ENCODE peak calls at places on chromosomes 13 and 19, in five cellular contexts. J is posterior cingulate gyrus; K is stimulated activated CD4-positive, alpha-beta T cell treated with anti-CD3 and anti-CD28 coated beads, Interleukin-2, amount 100 ng/mL, for 48 hours; A is H7; H is astrocyte of the spinal cord. S is an unnamed sample.
A peak's percentile ranks its signal among the peaks of the same experiment; 100 is the strongest.

GRCh38 chr13:27792393-27793218 is at the start of gene GSX1:
- DNase-seq in J (peak; percentile 19), K (peak; percentile 46), A (peak; percentile 92), H (peak; percentile 80), S (no peak)

GRCh38 chr13:26988059-26988769 is 183.4 kb downstream of the USP12 start:
- DNase-seq in J (no peak), K (no peak), A (no peak), H (no peak), S (no peak)

GRCh38 chr19:44653977-44654784 is 10.5 kb downstream of the PVR start:
- DNase-seq in J (peak; percentile 39), K (peak; percentile 64), A (peak; percentile 63), H (peak; percentile 39), S (no peak)

GRCh38 chr13:37412271-37412683 is 186.3 kb downstream of the POSTN start:
- DNase-seq in J (no peak), K (no peak), A (no peak), H (no peak), S (no peak)

GRCh38 chr13:23656637-23657036 is 86.4 kb downstream of the TNFRSF19 start:
- DNase-seq in J (no peak), K (no peak), A (no peak), H (peak; percentile 81), S (no peak)

GRCh38 chr13:51804295-51805172 is 571 bp upstream of the DHRS12 start:
- DNase-seq in J (peak; percentile 36), K (no peak), A (peak; percentile 39), H (no peak), S (peak; percentile 66)

GRCh38 chr19:3975144-3975543 is 4.2 kb upstream of the DAPK3 start:
- DNase-seq in J (no peak), K (no peak), A (no peak), H (no peak), S (no peak)

GRCh38 chr19:30686911-30687566 is 314.9 kb downstream of the ZNF536 start:
- DNase-seq in J (no peak), K (no peak), A (no peak), H (no peak), S (no peak)

GRCh38 chr19:51514866-51515481 is 13.4 kb upstream of the SIGLEC12 start:
- DNase-seq in J (no peak), K (peak; percentile 11), A (peak; percentile 67), H (peak; percentile 45), S (no peak)

GRCh38 chr13:27147530-27148170 is 24.0 kb downstream of the USP12 start:
- DNase-seq in J (no peak), K (no peak), A (no peak), H (peak; percentile 11), S (no peak)

GRCh38 chr13:24632382-24633121 is 47.7 kb upstream of the ATP12A start:
- DNase-seq in J (no peak), K (no peak), A (no peak), H (no peak), S (no peak)

GRCh38 chr19:927044-927706 is 1.3 kb downstream of the ARID3A start:
- DNase-seq in J (no peak), K (no peak), A (peak; percentile 94), H (no peak), S (no peak)

GRCh38 chr19:29383696-29384095 is 142.1 kb upstream of the VSTM2B start:
- DNase-seq in J (no peak), K (no peak), A (peak; percentile 19), H (no peak), S (no peak)

GRCh38 chr19:55241143-55241934 is 12.8 kb upstream of the TMEM86B start:
- DNase-seq in J (no peak), K (no peak), A (no peak), H (no peak), S (no peak)

GRCh38 chr13:27022571-27023311 is 148.9 kb downstream of the USP12 start:
- DNase-seq in J (peak; percentile 21), K (no peak), A (no peak), H (peak; percentile 50), S (peak; percentile 29)

GRCh38 chr13:97934590-97934989 is 18.9 kb upstream of the IPO5 start:
- DNase-seq in J (no peak), K (no peak), A (no peak), H (no peak), S (no peak)

GRCh38 chr13:110634558-110634957 is 19.2 kb downstream of the NAXD start:
- DNase-seq in J (no peak), K (no peak), A (peak; percentile 46), H (peak; percentile 90), S (no peak)

GRCh38 chr19:32318884-32319520 is 26.4 kb upstream of the ZNF507 start:
- DNase-seq in J (no peak), K (no peak), A (peak; percentile 78), H (no peak), S (no peak)

GRCh38 chr19:38676023-38676877 is 28.8 kb downstream of the ACTN4 start:
- DNase-seq in J (no peak), K (no peak), A (no peak), H (peak; percentile 71), S (no peak)

GRCh38 chr19:38690832-38691231 is 43.4 kb downstream of the ACTN4 start:
- DNase-seq in J (no peak), K (no peak), A (no peak), H (no peak), S (no peak)

GRCh38 chr13:99501135-99501951 is at the start of gene TM9SF2:
- DNase-seq in J (peak; percentile 94), K (peak; percentile 96), A (peak; percentile 95), H (peak; percentile 97), S (peak; percentile 92)

GRCh38 chr19:9621156-9622037 is at the start of gene ZNF561:
- DNase-seq in J (peak; percentile 91), K (peak; percentile 84), A (peak; percentile 87), H (peak; percentile 92), S (peak; percentile 86)

GRCh38 chr13:76004411-76004810 is 368.3 kb downstream of the LMO7 start:
- DNase-seq in J (no peak), K (no peak), A (no peak), H (no peak), S (no peak)